ENCODE peak calls at places on chromosomes 4 and X, in eight cellular contexts. A, M, W, N, O, K, E and Y are unnamed samples.
A peak's percentile ranks its signal among the peaks of the same experiment; 100 is the strongest.

GRCh38 chrX:15204130-15204751 is 65.6 kb downstream of the ASB9 start:
- DNase-seq in K (no peak), N (no peak), M (no peak), W (no peak), A (no peak), E (no peak), O (no peak), Y (no peak)

GRCh38 chr4:176925962-176926361 is 133.2 kb upstream of the VEGFC start:
- DNase-seq in K (no peak), A (no peak), O (no peak), M (no peak), E (no peak), W (no peak), N (no peak), Y (no peak)

GRCh38 chrX:49041683-49042529 is 1.3 kb downstream of the TFE3 start:
- DNase-seq in M (no peak), A (no peak), W (no peak), E (peak; percentile 58), N (no peak), O (peak; percentile 30), K (no peak), Y (no peak)

GRCh38 chr4:99790796-99791617 is 25.6 kb upstream of the DAPP1 start:
- DNase-seq in M (no peak), A (no peak), E (no peak), K (no peak), W (no peak), O (peak; percentile 57), N (no peak), Y (peak; percentile 23)

GRCh38 chr4:81031389-81032173 is 1.1 kb downstream of the BMP3 start:
- DNase-seq in K (no peak), E (no peak), W (no peak), A (no peak), O (no peak), M (no peak), N (no peak), Y (no peak)

GRCh38 chrX:95332530-95332929 is 1352.1 kb upstream of the DIAPH2 start:
- DNase-seq in N (no peak), E (no peak), O (no peak), A (no peak), K (no peak), W (no peak), M (no peak), Y (no peak)

GRCh38 chr4:154082760-154083530 is 294.1 kb upstream of the SFRP2 start:
- DNase-seq in A (peak; percentile 7), E (peak; percentile 12), N (no peak), O (no peak), K (no peak), W (no peak), M (no peak), Y (peak; percentile 13)

GRCh38 chr4:185358514-185359433 is 37.0 kb downstream of the LRP2BP start:
- DNase-seq in E (no peak), W (peak; percentile 79), K (peak; percentile 73), O (peak; percentile 87), M (no peak), N (no peak), A (no peak), Y (peak; percentile 52)

GRCh38 chr4:138567696-138568095 is 325.5 kb upstream of the SLC7A11 start:
- DNase-seq in A (no peak), N (no peak), O (no peak), M (no peak), K (no peak), E (no peak), W (no peak), Y (no peak)

GRCh38 chr4:140049024-140049923 is 104.7 kb downstream of the MAML3 start:
- DNase-seq in A (peak; percentile 32), E (peak; percentile 63), K (peak; percentile 59), M (no peak), N (no peak), W (peak; percentile 71), O (peak; percentile 68), Y (no peak)

GRCh38 chrX:261167-261857 is 19.9 kb upstream of the PLCXD1 start:
- DNase-seq in N (no peak), O (no peak), E (no peak), K (peak; percentile 60), M (peak; percentile 12), W (peak; percentile 58), A (no peak), Y (no peak)

GRCh38 chrX:2183193-2183725 is 317.5 kb downstream of the DHRSX start:
- DNase-seq in W (no peak), A (no peak), K (no peak), M (no peak), O (no peak), N (no peak), E (no peak), Y (no peak)

GRCh38 chr4:15855804-15856475 is 77.8 kb downstream of the CD38 start:
- DNase-seq in A (no peak), K (no peak), E (no peak), M (peak; percentile 60), N (no peak), W (no peak), O (peak; percentile 82), Y (peak; percentile 8)

GRCh38 chr4:134936014-134936413 is 734.4 kb upstream of the PABPC4L start:
- DNase-seq in A (no peak), N (no peak), W (no peak), K (no peak), E (no peak), O (no peak), M (no peak), Y (no peak)

GRCh38 chr4:137614491-137614890 is 82.2 kb upstream of the PCDH18 start:
- DNase-seq in O (no peak), K (no peak), N (no peak), A (no peak), W (no peak), M (no peak), E (no peak), Y (no peak)

GRCh38 chrX:38260231-38260630 is 39.6 kb upstream of the SRPX start:
- DNase-seq in K (no peak), O (peak; percentile 15), E (peak; percentile 58), A (no peak), W (no peak), M (no peak), N (no peak), Y (no peak)

GRCh38 chr4:57448452-57448851 is 338.3 kb upstream of the IGFBP7 start:
- DNase-seq in E (no peak), K (no peak), W (no peak), O (no peak), A (no peak), N (no peak), M (no peak), Y (no peak)

GRCh38 chr4:188930822-188931221 is 791.6 kb downstream of the TRIML1 start:
- DNase-seq in K (no peak), M (no peak), E (no peak), W (no peak), O (peak; percentile 12), N (no peak), A (peak; percentile 17), Y (no peak)

GRCh38 chr4:169619518-169619957 is 840 bp upstream of the CLCN3 start:
- DNase-seq in K (peak; percentile 71), E (peak; percentile 60), M (peak; percentile 57), N (no peak), O (peak; percentile 65), W (peak; percentile 69), A (no peak), Y (no peak)

GRCh38 chr4:124738994-124739393 is 26.5 kb upstream of the ANKRD50 start:
- DNase-seq in N (no peak), E (no peak), K (no peak), O (no peak), A (no peak), M (no peak), W (no peak), Y (no peak)

GRCh38 chr4:161696957-161697356 is 466.8 kb downstream of the FSTL5 start:
- DNase-seq in O (no peak), E (no peak), M (no peak), W (no peak), A (no peak), K (no peak), N (no peak), Y (no peak)

GRCh38 chr4:38169524-38169923 is 209.3 kb downstream of the PTTG2 start:
- DNase-seq in N (no peak), M (no peak), E (no peak), A (no peak), K (no peak), O (no peak), W (no peak), Y (no peak)
- TF ChIP-seq CTCF in N (no peak), M (no peak), E (no peak), A (no peak), K (peak; percentile 13), O (no peak), W (no peak), Y (no peak)

GRCh38 chr4:19224820-19225219 is 1026.9 kb upstream of the SLIT2 start:
- DNase-seq in E (peak; percentile 40), A (no peak), O (peak; percentile 59), N (no peak), M (no peak), W (no peak), K (peak; percentile 35), Y (peak; percentile 22)
- TF ChIP-seq CTCF in E (no peak), A (peak; percentile 71), O (no peak), N (peak; percentile 24), M (no peak), W (peak; percentile 28), K (peak; percentile 52), Y (no peak)

GRCh38 chr4:56118055-56118454 is 169.3 kb downstream of the CEP135 start:
- DNase-seq in K (no peak), E (no peak), N (no peak), W (no peak), A (no peak), M (no peak), O (no peak), Y (no peak)

GRCh38 chr4:56106755-56107154 is 158.0 kb downstream of the CEP135 start:
- DNase-seq in O (no peak), W (no peak), N (no peak), E (no peak), M (no peak), A (no peak), K (no peak), Y (no peak)

GRCh38 chr4:56112377-56112776 is 163.6 kb downstream of the CEP135 start:
- DNase-seq in W (no peak), M (no peak), O (no peak), E (no peak), A (no peak), N (no peak), K (no peak), Y (no peak)
- TF ChIP-seq CTCF in W (no peak), M (no peak), O (peak; percentile 11), E (no peak), A (no peak), N (no peak), K (no peak), Y (peak; percentile 10)

GRCh38 chr4:8159522-8160232 is 1.1 kb upstream of the ABLIM2 start:
- DNase-seq in N (no peak), M (no peak), K (no peak), E (no peak), W (no peak), A (no peak), O (no peak), Y (no peak)

GRCh38 chr4:8157496-8157895 is 1.1 kb downstream of the ABLIM2 start:
- DNase-seq in A (no peak), W (peak; percentile 83), N (no peak), E (peak; percentile 55), O (no peak), K (no peak), M (no peak), Y (no peak)

GRCh38 chr4:8160233-8160560 is 1.6 kb upstream of the ABLIM2 start:
- DNase-seq in N (no peak), A (no peak), M (no peak), O (no peak), E (no peak), W (no peak), K (no peak), Y (no peak)

GRCh38 chr4:8157944-8158709 is 486 bp downstream of the ABLIM2 start:
- DNase-seq in O (no peak), E (no peak), M (no peak), K (no peak), N (no peak), W (no peak), A (no peak), Y (no peak)

GRCh38 chr4:8158710-8159521 is at the start of gene ABLIM2:
- DNase-seq in W (peak; percentile 99), A (peak; percentile 98), K (peak; percentile 85), O (peak; percentile 97), M (peak; percentile 97), N (peak; percentile 98), E (peak; percentile 99), Y (peak; percentile 92)
- TF ChIP-seq CTCF in W (no peak), A (no peak), K (no peak), O (no peak), M (no peak), N (peak; percentile 23), E (no peak), Y (no peak)